ENCODE peak calls at places on chromosomes 4 and X, in four cellular contexts. X is body of pancreas, P is spleen, M is GM12892. V is an unnamed sample.

GRCh38 chrX:154733072-154733425 is 17.8 kb downstream of the GAB3 start:
- DNase-seq in M (no peak), P (no peak), X (no peak), V (no peak)

GRCh38 chr4:105496899-105497298 is 23.0 kb upstream of the PPA2 start:
- DNase-seq in P (no peak), X (no peak), M (no peak), V (no peak)

GRCh38 chr4:46450556-46450955 is 60.6 kb upstream of the GABRA2 start:
- DNase-seq in P (no peak), X (no peak), M (no peak), V (no peak)

GRCh38 chr4:30802622-30803323 is 82.6 kb downstream of the PCDH7 start:
- DNase-seq in X (no peak), P (no peak), M (no peak), V (no peak)

GRCh38 chr4:184267206-184267608 is 49.5 kb upstream of the ENPP6 start:
- DNase-seq in X (no peak), M (no peak), P (no peak), V (no peak)

GRCh38 chrX:41677661-41678060 is 11.1 kb upstream of the GPR34 start:
- DNase-seq in M (no peak), P (no peak), X (no peak), V (no peak)

GRCh38 chr4:41525129-41525528 is 12.8 kb upstream of the LIMCH1 start:
- DNase-seq in M (no peak), X (peak; percentile 23), P (no peak), V (peak; percentile 15)

GRCh38 chr4:89249716-89250361 is 57.8 kb downstream of the GPRIN3 start:
- DNase-seq in M (no peak), P (no peak), X (peak; percentile 34), V (no peak)

GRCh38 chr4:7539659-7540058 is 104.9 kb upstream of the PSAPL1 start:
- DNase-seq in X (no peak), M (peak; percentile 41), P (peak; percentile 87), V (peak; percentile 77)

GRCh38 chr4:26176621-26177121 is 144.1 kb upstream of the RBPJ start:
- DNase-seq in M (no peak), P (no peak), X (no peak), V (no peak)

GRCh38 chrX:154443479-154443910 is 446 bp upstream of the FAM50A start:
- DNase-seq in M (no peak), X (no peak), P (no peak), V (peak; percentile 36)

GRCh38 chrX:132094169-132094568 is 33.7 kb downstream of the FRMD7 start:
- DNase-seq in M (no peak), X (no peak), P (no peak), V (no peak)

GRCh38 chrX:13081385-13082285 is 37.2 kb upstream of the FAM9C start:
- DNase-seq in M (no peak), P (no peak), X (no peak), V (no peak)

GRCh38 chr4:79083406-79084010 is 144.3 kb upstream of the PAQR3 start:
- DNase-seq in M (no peak), P (no peak), X (no peak), V (no peak)

GRCh38 chr4:138815811-138816210 is 199.8 kb upstream of the NOCT start:
- DNase-seq in X (no peak), P (no peak), M (no peak), V (no peak)

GRCh38 chr4:99946346-99947189 is at the start of gene DNAJB14:
- DNase-seq in X (peak; percentile 76), P (peak; percentile 97), M (peak; percentile 51), V (no peak)

GRCh38 chr4:60729194-60729593 is 470.9 kb upstream of the ADGRL3 start:
- DNase-seq in M (no peak), X (no peak), P (no peak), V (no peak)

GRCh38 chrX:37943554-37943953 is 62.8 kb upstream of the SYTL5 start:
- DNase-seq in M (no peak), P (no peak), X (no peak), V (no peak)

GRCh38 chr4:41693629-41694028 is 54.9 kb downstream of the PHOX2B start:
- DNase-seq in P (no peak), M (no peak), X (no peak), V (no peak)

GRCh38 chrX:28757290-28757689 is 170.0 kb downstream of the IL1RAPL1 start:
- DNase-seq in X (no peak), P (no peak), M (no peak), V (no peak)

GRCh38 chrX:28910501-28910900 is 323.3 kb downstream of the IL1RAPL1 start:
- DNase-seq in X (no peak), P (no peak), M (no peak), V (no peak)

GRCh38 chr4:108080752-108081151 is 88.0 kb downstream of the LEF1 start:
- DNase-seq in M (no peak), P (no peak), X (no peak), V (no peak)

GRCh38 chr4:154732669-154733068 is 11.1 kb upstream of the LRAT start:
- DNase-seq in X (no peak), M (no peak), P (no peak), V (no peak)

GRCh38 chrX:129736491-129736890 is 2.3 kb upstream of the XPNPEP2 start:
- DNase-seq in P (no peak), X (no peak), M (no peak), V (no peak)

GRCh38 chr4:38664704-38665401 is 854 bp downstream of the KLF3 start:
- DNase-seq in X (peak; percentile 71), P (peak; percentile 90), M (no peak), V (no peak)

GRCh38 chr4:38669233-38669632 is 5.2 kb downstream of the KLF3 start:
- DNase-seq in P (no peak), M (no peak), X (no peak), V (no peak)

GRCh38 chr4:38668203-38668602 is 4.2 kb downstream of the KLF3 start:
- DNase-seq in P (no peak), X (no peak), M (no peak), V (no peak)

GRCh38 chr4:38665846-38666490 is 2.0 kb downstream of the KLF3 start:
- DNase-seq in P (no peak), M (no peak), X (no peak), V (no peak)

DNA sequence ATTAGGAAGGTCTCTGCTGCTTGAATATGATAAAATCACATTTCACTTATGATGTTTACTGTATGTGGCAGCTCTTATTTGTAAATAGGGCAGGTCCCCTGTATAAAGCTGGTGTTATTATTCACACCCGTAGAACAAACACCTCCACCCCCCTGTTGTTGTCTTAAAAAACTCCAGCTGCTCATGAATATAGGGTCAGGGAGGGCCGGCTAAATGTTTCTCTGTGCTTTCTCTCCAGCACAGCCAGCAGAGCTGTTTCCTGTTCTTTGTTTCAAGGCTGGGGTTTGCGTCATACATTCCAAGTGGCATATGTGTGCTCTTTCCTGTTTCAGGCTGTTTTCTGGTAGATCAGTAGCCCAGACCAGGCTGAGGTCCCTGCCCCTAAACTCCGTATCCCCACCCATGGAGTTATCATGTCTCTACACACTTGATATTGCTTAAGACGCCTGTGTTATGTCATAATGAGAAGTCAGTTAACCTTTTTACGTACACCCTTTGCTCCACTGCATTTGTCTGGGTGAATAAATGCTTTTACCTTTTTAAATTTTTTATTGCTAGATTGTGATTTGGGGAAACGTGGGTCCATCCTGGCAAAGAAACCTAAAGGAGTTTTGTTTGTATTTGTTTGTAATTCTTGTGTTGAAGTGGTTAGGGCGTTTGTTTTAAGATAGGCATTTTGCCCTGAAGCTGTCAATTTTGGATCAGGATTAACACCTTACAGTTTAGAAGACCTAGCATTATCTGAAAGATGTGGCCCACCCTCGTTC is 3.2 kb downstream of the KLF3 start:
- DNase-seq in P (no peak), M (no peak), X (peak; percentile 85), V (no peak)
- TF ChIP-seq POLR2A in P (no peak), M (no peak), X (peak; percentile 87), V (no peak)

DNA sequence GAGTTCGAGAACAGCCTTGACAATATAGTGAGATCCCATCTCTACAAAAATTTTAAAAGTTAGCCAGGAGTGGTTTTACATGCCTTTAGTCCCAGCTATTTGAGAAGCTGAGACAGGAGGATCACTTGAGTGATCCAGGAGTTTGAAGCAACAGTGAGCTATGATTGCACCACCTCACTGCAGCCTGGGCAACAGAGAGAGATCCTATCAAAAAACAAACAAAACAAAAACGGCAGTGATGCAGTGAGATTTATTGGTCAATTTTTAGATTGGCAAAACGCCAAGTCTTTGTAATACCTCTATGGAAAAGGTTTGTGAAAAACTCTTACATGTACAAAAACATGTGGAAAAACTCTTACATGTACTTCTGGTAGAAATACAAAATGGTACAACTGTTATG is 91.3 kb downstream of the PTPN13 start:
- DNase-seq in X (no peak), P (no peak), M (no peak), V (no peak)
- TF ChIP-seq POLR2A in X (no peak), P (no peak), M (no peak), V (no peak)

GRCh38 chrX:45788941-45789348 is 588.3 kb upstream of the DIPK2B start:
- DNase-seq in P (peak; percentile 79), M (no peak), X (no peak), V (no peak)
- TF ChIP-seq POLR2A in P (no peak), M (no peak), X (no peak), V (no peak)

DNA sequence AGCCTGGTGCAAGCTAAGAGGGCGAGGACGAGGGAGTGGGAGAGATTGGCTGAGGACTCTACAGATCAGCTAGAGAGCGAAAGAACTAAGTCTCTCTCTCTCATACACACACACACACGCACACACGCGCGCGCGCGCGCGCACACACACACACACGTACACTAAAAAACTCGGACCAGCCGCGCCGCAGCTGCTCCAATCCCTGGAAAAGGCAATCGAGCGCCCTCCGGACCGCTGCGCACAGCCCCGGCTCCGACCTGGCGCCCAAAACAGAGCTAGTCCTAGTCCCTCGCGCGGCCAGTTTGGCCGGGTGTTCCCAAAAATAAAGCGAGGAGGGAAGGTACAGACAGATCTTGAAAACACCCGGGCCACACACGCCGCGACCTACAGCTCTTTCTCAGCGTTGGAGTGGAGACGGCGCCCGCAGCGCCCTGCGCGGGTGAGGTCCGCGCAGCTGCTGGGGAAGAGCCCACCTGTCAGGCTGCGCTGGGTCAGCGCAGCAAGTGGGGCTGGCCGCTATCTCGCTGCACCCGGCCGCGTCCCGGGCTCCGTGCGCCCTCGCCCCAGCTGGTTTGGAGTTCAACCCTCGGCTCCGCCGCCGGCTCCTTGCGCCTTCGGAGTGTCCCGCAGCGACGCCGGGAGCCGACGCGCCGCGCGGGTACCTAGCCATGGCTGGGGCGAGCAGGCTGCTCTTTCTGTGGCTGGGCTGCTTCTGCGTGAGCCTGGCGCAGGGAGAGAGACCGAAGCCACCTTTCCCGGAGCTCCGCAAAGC is at the start of gene BMP3:
- DNase-seq in P (peak; percentile 73), M (no peak), X (no peak), V (no peak)
- TF ChIP-seq POLR2A in P (no peak), M (no peak), X (no peak), V (no peak)

DNA sequence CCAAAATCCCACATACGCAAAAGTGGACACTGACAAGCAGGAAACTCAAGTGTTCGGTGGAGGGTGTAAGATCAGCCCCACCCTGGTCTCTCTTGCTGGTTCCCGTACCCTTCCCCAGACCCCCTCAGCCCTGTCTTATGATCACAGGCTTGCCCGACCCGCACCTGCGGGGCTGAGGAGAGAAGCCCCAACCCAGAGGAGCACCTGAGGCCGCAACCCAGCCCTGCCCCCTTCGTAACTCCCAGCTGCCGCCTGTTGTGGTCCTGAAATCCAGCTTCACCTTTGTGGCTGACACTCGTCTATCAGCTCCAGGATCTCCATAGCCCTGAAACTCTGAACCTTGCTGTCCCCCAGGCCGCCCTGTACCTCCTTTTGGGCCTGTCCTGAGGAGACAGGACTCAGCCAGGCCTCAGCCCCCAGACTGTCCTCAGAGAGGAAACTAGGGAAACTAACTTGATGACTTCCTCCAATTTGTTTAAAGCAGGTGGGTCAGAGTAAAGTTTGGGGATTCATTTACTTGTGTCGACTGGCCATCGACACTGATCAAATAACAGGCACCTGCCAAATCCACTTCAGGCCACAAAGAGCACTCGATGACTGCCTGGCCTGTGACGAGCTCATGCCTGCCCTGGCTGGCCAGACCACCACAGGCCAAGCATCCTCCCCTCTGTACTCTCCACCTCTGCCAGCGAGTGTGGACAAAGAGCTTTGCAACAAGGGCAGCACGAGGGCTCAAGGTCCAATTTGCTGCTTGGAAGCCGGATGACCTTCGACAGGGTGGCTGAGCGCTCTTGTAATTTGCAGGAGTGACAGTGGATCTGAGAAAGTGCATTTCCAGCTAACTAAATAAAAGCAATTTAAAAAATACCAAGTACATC is 19.3 kb downstream of the DCTD start:
- DNase-seq in P (no peak), X (no peak), M (no peak), V (no peak)
- TF ChIP-seq POLR2A in P (no peak), X (no peak), M (no peak), V (no peak)

V was measured in H54.